ENCODE peak calls at places on chromosomes 3 and 15, in nine cellular contexts. E is adrenal gland; L is A549; U is dorsolateral prefrontal cortex; I is gastrocnemius medialis; R is endodermal cell; N is tibial nerve; Z is thoracic aorta; A is CD8-positive, alpha-beta memory T cell. Q is an unnamed sample.

GRCh38 chr3:150286390-150287147 is 121.5 kb upstream of the TSC22D2 start:
- DNase-seq in E (no peak), N (no peak), A (peak), U (no peak), Z (no peak), R (peak), I (no peak), L (peak), Q (peak)

GRCh38 chr15:70120954-70121655 is 23.4 kb upstream of the TLE3 start:
- DNase-seq in R (no peak), E (no peak), Z (no peak), L (no peak), A (no peak), U (no peak), I (no peak), N (no peak), Q (no peak)

GRCh38 chr15:96264351-96264798 is 66.1 kb upstream of the NR2F2 start:
- DNase-seq in U (no peak), Z (no peak), L (no peak), N (no peak), R (no peak), A (no peak), I (peak), E (no peak), Q (no peak)

GRCh38 chr3:170565495-170565894 is 20.4 kb downstream of the SLC7A14 start:
- DNase-seq in A (no peak), L (no peak), Z (no peak), U (no peak), I (no peak), N (no peak), R (no peak), E (no peak), Q (no peak)

GRCh38 chr15:33994005-33994615 is 25.8 kb downstream of the CHRM5 start:
- DNase-seq in U (no peak), A (no peak), N (no peak), R (peak), L (no peak), I (no peak), Z (no peak), E (no peak), Q (no peak)

GRCh38 chr3:190566043-190566933 is 52.4 kb downstream of the IL1RAP start:
- DNase-seq in L (peak), Z (peak), A (no peak), I (peak), N (peak), E (peak), R (peak), U (peak), Q (no peak)

GRCh38 chr3:164332856-164333802 is 745.2 kb downstream of the SI start:
- DNase-seq in A (no peak), I (no peak), E (no peak), Z (no peak), R (peak), U (no peak), L (no peak), N (no peak), Q (no peak)

GRCh38 chr3:48440590-48440958 is 517 bp downstream of the TMA7 start:
- DNase-seq in I (no peak), Z (no peak), L (no peak), E (no peak), N (no peak), A (no peak), U (no peak), R (no peak), Q (no peak)

GRCh38 chr3:58492385-58492970 is 582 bp downstream of the KCTD6 start:
- DNase-seq in R (peak), E (peak), U (no peak), Z (no peak), N (no peak), A (peak), L (no peak), I (no peak), Q (peak)

GRCh38 chr3:122635789-122636188 is 44.9 kb upstream of the PARP14 start:
- DNase-seq in R (no peak), I (no peak), L (no peak), N (no peak), Z (no peak), E (no peak), A (no peak), U (no peak), Q (no peak)

GRCh38 chr15:34442891-34443290 is 5.3 kb upstream of the GOLGA8A start:
- DNase-seq in N (no peak), I (no peak), Z (no peak), U (no peak), R (no peak), L (no peak), A (no peak), E (no peak), Q (no peak)

GRCh38 chr3:34396288-34396687 is 597.9 kb downstream of the PDCD6IP start:
- DNase-seq in I (no peak), U (no peak), E (no peak), Z (no peak), A (no peak), N (no peak), R (no peak), L (no peak), Q (no peak)

GRCh38 chr3:32157600-32158264 is 51.3 kb downstream of the GPD1L start:
- DNase-seq in A (no peak), R (no peak), Z (no peak), I (no peak), E (no peak), N (no peak), L (no peak), U (no peak), Q (no peak)

GRCh38 chr15:92848852-92849598 is 51.1 kb upstream of the CHD2 start:
- DNase-seq in I (no peak), L (no peak), U (no peak), A (peak), Z (no peak), N (no peak), R (no peak), E (no peak), Q (peak)

GRCh38 chr3:29420106-29420505 is 139.2 kb downstream of the RBMS3 start:
- DNase-seq in E (no peak), L (no peak), N (no peak), Z (no peak), A (no peak), R (no peak), U (no peak), I (no peak), Q (no peak)

GRCh38 chr15:90400005-90400758 is 12.1 kb downstream of the IQGAP1 start:
- DNase-seq in N (no peak), R (no peak), Z (no peak), E (no peak), U (no peak), I (no peak), A (no peak), L (no peak), Q (no peak)
- H3K4me3 ChIP-seq in N (no peak), R (peak), Z (peak), E (no peak), U (no peak), I (peak), A (peak), L (peak), Q (peak)

GRCh38 chr3:104360038-104360437 is 1006.7 kb upstream of the ALCAM start:
- DNase-seq in E (no peak), A (no peak), U (no peak), R (no peak), I (no peak), Z (no peak), L (no peak), N (no peak), Q (no peak)
- H3K27ac ChIP-seq in E (no peak), A (no peak), U (no peak), R (no peak), I (no peak), Z (no peak), L (peak), N (peak), Q (no peak)

DNA sequence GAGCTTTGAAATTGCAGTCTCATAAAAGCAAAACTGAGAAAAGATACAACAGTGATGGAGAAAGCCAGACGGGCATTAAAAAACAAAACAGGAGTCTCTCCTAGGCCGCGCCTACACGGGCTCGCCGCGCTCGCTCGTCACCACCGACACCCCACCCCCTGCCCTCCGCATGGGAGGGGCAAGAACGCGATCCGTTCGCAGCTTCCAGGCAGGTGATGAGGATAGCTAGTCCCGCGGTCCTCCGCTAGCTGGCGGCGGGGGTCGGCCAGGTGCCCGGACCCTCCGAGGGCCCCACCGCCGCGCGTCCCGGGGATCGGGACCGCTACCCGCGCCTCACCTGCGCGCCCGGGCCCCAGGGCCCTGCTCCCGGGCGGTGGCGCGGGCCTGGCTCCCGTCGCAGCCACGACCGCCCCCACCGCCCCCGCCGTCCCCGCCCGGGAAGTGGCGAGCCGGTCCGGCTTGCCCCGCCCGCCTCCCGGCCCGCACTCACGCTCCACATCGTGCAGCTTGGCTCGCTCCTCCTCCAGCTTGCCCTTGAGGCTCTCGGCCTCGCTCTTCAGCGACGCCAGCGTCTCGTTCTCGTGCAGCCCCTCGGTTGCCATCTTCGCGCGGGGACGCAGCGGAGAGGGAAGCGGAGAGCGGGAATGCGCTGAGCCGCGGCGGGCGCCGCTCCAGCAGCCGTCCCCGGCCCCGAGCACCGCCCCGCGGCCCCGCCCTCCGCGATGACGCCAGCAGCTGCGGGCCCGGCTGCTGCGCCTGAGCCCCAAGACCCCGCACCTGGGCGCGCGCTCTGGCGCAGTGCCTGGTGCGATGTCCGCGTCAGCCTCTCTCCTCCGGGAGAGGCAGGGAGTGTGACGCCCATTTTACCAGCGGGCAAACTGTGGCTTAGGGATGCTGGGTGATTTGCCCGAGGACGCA is 11.7 kb downstream of the GNB5 start:
- DNase-seq in Z (peak), A (peak), L (peak), E (peak), R (peak), U (peak), N (peak), I (peak), Q (peak)
- H3K4me3 ChIP-seq in Z (peak), A (peak), L (peak), E (peak), R (peak), U (peak), N (peak), I (peak), Q (peak)

DNA sequence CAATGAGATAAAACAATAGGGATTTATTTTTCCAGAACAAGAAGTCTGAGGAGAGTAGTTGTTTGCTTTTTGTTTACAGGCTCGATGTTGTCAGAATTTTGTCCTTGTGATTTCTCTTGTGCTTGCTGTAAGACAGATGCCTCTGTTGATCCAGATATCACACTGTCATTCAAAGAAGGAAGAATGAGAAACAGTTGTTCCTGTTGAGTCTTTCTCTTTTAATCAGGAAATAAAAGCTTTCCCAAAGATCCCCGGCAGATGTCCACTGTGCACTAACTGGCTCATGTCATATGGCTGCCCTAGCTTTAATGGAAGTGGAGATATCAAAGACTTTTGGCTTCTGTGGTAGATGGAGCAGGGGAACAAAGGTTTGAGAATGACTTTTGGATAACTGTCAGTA is 6.8 kb downstream of the SERPINI1 start:
- DNase-seq in E (no peak), Z (no peak), R (no peak), N (no peak), I (no peak), L (no peak), U (no peak), A (no peak), Q (no peak)
- H3K27ac ChIP-seq in E (no peak), Z (no peak), R (no peak), N (no peak), I (no peak), L (no peak), U (peak), A (no peak), Q (no peak)

GRCh38 chr3:46693897-46694235 is 387 bp upstream of the ALS2CL start:
- DNase-seq in Z (no peak), A (no peak), E (peak), N (no peak), I (no peak), L (no peak), R (no peak), U (no peak), Q (no peak)

GRCh38 chr3:46694520-46694919 is 1.0 kb upstream of the ALS2CL start:
- DNase-seq in L (no peak), Z (no peak), R (no peak), U (no peak), E (peak), A (no peak), N (no peak), I (no peak), Q (no peak)

GRCh38 chr3:46695177-46695961 is 1.9 kb upstream of the ALS2CL start:
- DNase-seq in N (peak), U (no peak), L (peak), A (no peak), R (peak), E (peak), I (peak), Z (no peak), Q (peak)

GRCh38 chr3:46693038-46693896 is at the start of gene ALS2CL:
- DNase-seq in A (peak), R (peak), U (no peak), N (no peak), E (peak), Z (no peak), I (peak), L (peak), Q (peak)

GRCh38 chr3:46695962-46696922 is 2.8 kb upstream of the ALS2CL start:
- DNase-seq in L (no peak), Z (no peak), N (no peak), E (peak), A (no peak), R (no peak), U (no peak), I (peak), Q (no peak)
- H3K4me3 ChIP-seq in L (no peak), Z (no peak), N (no peak), E (no peak), A (no peak), R (no peak), U (no peak), I (no peak), Q (peak)

DNA sequence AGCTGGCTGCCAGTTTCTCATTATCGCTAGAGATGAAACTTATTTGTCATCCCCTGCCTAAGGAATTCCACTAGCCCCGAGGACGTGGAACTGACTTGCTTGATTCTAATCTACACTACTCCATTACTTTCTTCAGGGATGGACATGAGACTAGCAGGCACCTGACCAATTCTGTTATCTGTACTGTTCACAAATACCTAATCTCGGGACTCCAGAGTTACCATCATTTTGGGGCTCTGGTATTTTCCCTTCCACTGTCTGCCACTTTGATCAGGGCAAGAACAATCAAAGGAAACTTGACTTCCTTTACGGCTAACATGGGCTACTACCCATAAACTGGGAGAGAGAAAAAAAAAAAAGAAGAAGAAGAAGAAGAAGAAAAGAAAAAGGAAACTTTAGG is 27.8 kb downstream of the BMF start:
- DNase-seq in Z (no peak), I (no peak), N (no peak), U (no peak), R (no peak), L (no peak), A (no peak), E (no peak), Q (no peak)
- H3K27ac ChIP-seq in Z (peak), I (peak), N (peak), U (peak), R (peak), L (no peak), A (peak), E (peak), Q (no peak)

DNA sequence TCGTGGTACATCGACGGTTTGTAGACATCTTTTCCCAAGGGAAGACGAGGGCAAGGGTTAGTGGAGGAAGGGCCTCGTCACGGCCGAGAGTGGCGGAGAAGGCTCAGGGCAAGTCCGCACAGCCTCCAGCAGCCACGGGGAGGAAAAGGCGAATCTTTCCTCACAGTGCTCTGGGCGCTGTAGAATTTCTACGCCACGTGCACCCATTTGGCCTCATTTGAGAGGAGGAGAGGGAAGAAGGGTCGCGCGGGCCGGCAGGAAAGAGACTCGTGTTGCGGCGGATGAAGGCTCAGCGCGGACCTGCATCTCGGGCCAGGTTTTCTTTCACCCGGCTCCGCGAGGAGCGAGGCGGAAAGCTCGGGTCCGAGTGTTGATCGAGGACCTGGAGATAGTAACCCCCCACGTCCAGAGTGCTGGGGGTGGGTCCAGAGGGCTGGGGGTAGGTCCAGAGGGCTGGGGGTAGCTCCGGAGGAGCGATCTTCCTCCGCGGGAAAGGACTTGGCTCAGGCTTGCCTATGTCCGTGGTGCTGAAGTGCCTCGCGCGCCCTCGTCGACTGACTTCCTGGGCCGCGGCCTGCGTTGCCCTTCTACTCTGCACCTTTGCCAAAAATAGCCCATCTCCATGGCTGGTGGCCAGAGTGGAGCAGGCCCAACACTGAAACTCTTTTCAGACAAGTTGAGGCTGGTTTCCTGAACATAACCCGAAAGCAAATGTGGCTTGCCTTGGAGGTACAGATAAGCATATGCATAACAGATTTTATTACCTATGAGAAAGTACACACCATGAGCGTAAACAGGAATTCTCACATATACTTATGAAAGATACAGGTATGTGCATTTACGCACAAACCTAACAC is 1.1 kb downstream of the SLC35G2 start:
- DNase-seq in I (no peak), R (peak), A (peak), L (peak), U (no peak), E (peak), N (peak), Z (peak), Q (no peak)
- H3K4me3 ChIP-seq in I (peak), R (peak), A (peak), L (peak), U (peak), E (peak), N (peak), Z (peak), Q (peak)

DNA sequence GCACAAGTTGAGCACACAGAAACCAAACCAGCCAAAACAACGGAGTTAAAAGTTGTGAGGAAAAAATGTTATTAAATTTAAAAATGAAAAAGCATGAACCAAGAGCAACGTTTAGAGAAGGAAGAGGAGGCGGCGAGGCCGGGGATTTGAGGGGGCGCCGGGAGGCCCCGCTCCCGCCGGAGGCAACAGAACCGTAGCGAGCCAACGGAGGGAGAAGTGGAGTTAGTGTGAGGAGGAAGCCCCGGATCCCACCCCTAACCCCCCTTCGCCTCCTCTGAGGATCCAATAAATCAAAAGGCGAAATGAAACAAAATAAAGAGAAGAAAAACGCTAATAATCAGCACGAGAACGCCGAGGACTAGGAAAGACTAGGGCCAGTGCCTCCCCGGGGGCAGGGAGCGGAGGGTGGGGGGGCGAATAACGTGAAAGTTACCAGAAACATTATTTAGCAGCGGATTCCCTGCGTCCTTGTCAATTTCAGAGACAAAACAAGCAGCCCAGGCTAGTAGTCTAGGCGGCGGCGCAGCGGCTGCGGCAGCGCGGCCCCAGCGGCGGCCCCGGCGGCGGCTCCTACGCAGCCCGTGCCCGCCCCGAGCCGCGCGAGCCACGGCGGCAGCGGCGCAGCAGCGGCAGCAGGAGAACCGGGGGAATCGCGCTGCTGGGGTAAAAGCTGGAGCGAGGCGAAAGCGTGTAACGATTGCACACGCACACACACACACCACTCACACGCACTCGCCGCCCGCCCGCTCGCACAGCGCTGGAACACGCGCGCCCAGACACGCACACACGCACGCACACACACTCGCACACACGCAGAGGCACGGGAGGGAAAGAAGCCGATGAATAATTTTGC is 1.7 kb downstream of the MEIS2 start:
- DNase-seq in N (no peak), U (no peak), A (no peak), I (no peak), R (peak), L (peak), Z (no peak), E (peak), Q (no peak)
- H3K27ac ChIP-seq in N (peak), U (peak), A (peak), I (peak), R (peak), L (peak), Z (peak), E (peak), Q (no peak)

GRCh38 chr15:64739216-64739976 is 36.0 kb downstream of the RBPMS2 start:
- DNase-seq in I (no peak), A (no peak), Z (no peak), E (no peak), U (no peak), R (no peak), L (no peak), N (no peak), Q (no peak)
- H3K4me3 ChIP-seq in I (no peak), A (no peak), Z (no peak), E (no peak), U (no peak), R (no peak), L (no peak), N (no peak), Q (no peak)

DNA sequence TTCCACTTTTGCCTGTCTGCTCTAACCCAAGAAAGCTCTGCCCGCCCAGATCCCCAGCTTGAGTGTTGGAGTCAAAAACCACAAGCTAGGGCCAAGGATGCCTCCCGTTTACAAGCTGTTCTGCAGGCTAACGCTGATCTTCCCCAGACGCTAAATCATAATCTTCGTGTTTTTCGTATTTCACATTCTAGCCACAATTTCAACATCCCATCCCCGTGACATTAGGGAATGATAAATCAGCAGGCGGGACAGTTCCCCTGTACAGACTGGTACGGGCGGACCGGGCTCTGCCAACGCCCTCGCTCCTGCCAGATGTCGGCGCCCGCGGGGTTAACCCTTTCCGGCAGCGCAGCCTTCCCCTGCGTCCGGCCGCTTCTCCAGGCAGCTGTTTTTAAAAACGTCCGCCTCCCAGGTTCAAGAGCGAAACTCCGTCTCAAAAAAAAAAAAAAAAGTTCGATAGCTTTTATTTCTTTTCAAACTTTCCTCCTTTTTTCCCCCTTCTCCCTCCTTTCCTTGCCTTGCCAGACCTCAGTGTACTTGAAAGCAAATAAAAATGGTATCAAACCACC is 81.0 kb upstream of the BNC1 start:
- DNase-seq in A (no peak), Z (no peak), E (peak), U (peak), N (no peak), I (no peak), L (peak), R (peak), Q (no peak)
- H3K27ac ChIP-seq in A (no peak), Z (no peak), E (no peak), U (peak), N (peak), I (no peak), L (peak), R (no peak), Q (no peak)

Q was measured in naive thymus-derived CD4-positive, alpha-beta T cell.